ENCODE peak calls at places on chromosomes 11 and 22, in eight cellular contexts. S, N, O, Z, I, T, D and K are unnamed samples.

GRCh38 chr22:50504245-50505211 is 3.0 kb downstream of the LMF2 start:
- DNase-seq in N (no peak), O (no peak), S (no peak), T (peak), D (no peak), I (peak), Z (no peak), K (no peak)

GRCh38 chr22:21055880-21056319 is 10.2 kb downstream of the LRRC74B start:
- DNase-seq in I (no peak), O (no peak), N (no peak), T (peak), S (no peak), D (no peak), Z (no peak), K (no peak)

GRCh38 chr11:117979481-117980211 is 6.5 kb upstream of the IL10RA start:
- DNase-seq in D (no peak), S (no peak), N (no peak), Z (no peak), O (peak), T (no peak), I (no peak), K (no peak)

GRCh38 chr11:126304457-126305072 is 705 bp downstream of the DCPS start:
- DNase-seq in N (no peak), S (no peak), T (no peak), I (no peak), Z (no peak), D (no peak), O (peak), K (no peak)

GRCh38 chr11:9057032-9057431 is 34.4 kb downstream of the SCUBE2 start:
- DNase-seq in D (no peak), I (no peak), N (no peak), T (no peak), Z (peak), O (no peak), S (no peak), K (no peak)

GRCh38 chr22:36457688-36458450 is 23.6 kb downstream of the TXN2 start:
- DNase-seq in S (peak), I (no peak), O (no peak), T (peak), N (no peak), D (no peak), Z (no peak), K (no peak)

GRCh38 chr22:37632174-37633081 is 7.0 kb upstream of the SH3BP1 start:
- DNase-seq in T (no peak), N (no peak), O (no peak), Z (no peak), S (no peak), I (no peak), D (no peak), K (no peak)

GRCh38 chr11:70159612-70160570 is 43.2 kb upstream of the FADD start:
- DNase-seq in Z (peak), O (no peak), S (peak), D (no peak), I (peak), T (peak), N (no peak), K (peak)

GRCh38 chr11:65861533-65862183 is 1.4 kb downstream of the MUS81 start:
- DNase-seq in Z (no peak), O (no peak), I (no peak), N (no peak), S (peak), D (no peak), T (peak), K (no peak)

GRCh38 chr11:114244995-114245394 is 51.2 kb upstream of the NNMT start:
- DNase-seq in I (no peak), O (no peak), S (no peak), Z (no peak), T (no peak), D (no peak), N (no peak), K (no peak)

GRCh38 chr22:45552580-45553332 is 50.1 kb downstream of the FBLN1 start:
- DNase-seq in O (peak), N (no peak), Z (no peak), I (peak), T (peak), D (no peak), S (peak), K (no peak)

GRCh38 chr11:127651175-127651887 is 650.8 kb upstream of the KIRREL3 start:
- DNase-seq in N (no peak), O (no peak), Z (peak), D (no peak), S (peak), I (peak), T (no peak), K (no peak)

GRCh38 chr11:3920148-3920852 is 64.8 kb downstream of the STIM1 start:
- DNase-seq in O (no peak), S (peak), Z (no peak), N (no peak), I (peak), T (no peak), D (no peak), K (no peak)

GRCh38 chr11:78341841-78342240 is 75.8 kb downstream of the GAB2 start:
- DNase-seq in D (no peak), I (no peak), O (peak), N (no peak), Z (no peak), S (no peak), T (no peak), K (no peak)

GRCh38 chr11:78930810-78931209 is 356.1 kb upstream of the NARS2 start:
- DNase-seq in S (no peak), N (no peak), Z (no peak), O (no peak), T (no peak), D (no peak), I (no peak), K (no peak)

GRCh38 chr11:46271875-46272815 is 5.3 kb upstream of the CREB3L1 start:
- DNase-seq in S (no peak), Z (no peak), T (no peak), O (no peak), N (no peak), D (no peak), I (no peak), K (no peak)

GRCh38 chr11:110947100-110947499 is 234.9 kb upstream of the ARHGAP20 start:
- DNase-seq in N (no peak), I (no peak), O (no peak), S (no peak), T (no peak), Z (no peak), D (no peak), K (no peak)

GRCh38 chr11:3841426-3842304 is 906 bp upstream of the RHOG start:
- DNase-seq in O (peak), T (peak), D (peak), Z (peak), S (peak), I (peak), N (peak), K (peak)

GRCh38 chr11:77120571-77120970 is 7.5 kb upstream of the MYO7A start:
- DNase-seq in I (no peak), O (no peak), Z (no peak), D (no peak), S (no peak), T (peak), N (no peak), K (no peak)

GRCh38 chr11:105367129-105367528 is 227.6 kb upstream of the CARD18 start:
- DNase-seq in S (no peak), N (no peak), D (no peak), O (no peak), Z (no peak), I (peak), T (no peak), K (no peak)

GRCh38 chr11:10441652-10442503 is 13.2 kb upstream of the AMPD3 start:
- DNase-seq in S (no peak), I (peak), N (no peak), Z (no peak), T (no peak), D (no peak), O (no peak), K (no peak)

GRCh38 chr22:17258015-17258827 is 39.0 kb upstream of the ADA2 start:
- DNase-seq in I (peak), N (no peak), S (peak), O (peak), D (peak), Z (no peak), T (peak), K (no peak)

GRCh38 chr22:38944653-38945052 is 12.8 kb upstream of the APOBEC3A start:
- DNase-seq in I (no peak), S (no peak), N (no peak), O (no peak), T (peak), D (no peak), Z (no peak), K (no peak)

GRCh38 chr11:2304156-2305139 is 2.6 kb downstream of the TSPAN32 start:
- DNase-seq in O (no peak), Z (no peak), T (peak), D (peak), I (no peak), S (no peak), N (no peak), K (no peak)

GRCh38 chr11:46808804-46809431 is 37.2 kb downstream of the CKAP5 start:
- DNase-seq in S (peak), I (peak), D (no peak), O (peak), Z (peak), T (no peak), N (no peak), K (peak)